ENCODE peak calls at places on chromosomes 3 and 15, in six cellular contexts. One of them, this sample, is unnamed.

GRCh38 chr3:113485161-113485609 is 29.8 kb downstream of the SPICE1 start:
- DNase-seq in choroid plexus epithelial cell: no peak
- DNase-seq in cardiac fibroblast: no peak
- DNase-seq in tibial artery: no peak
- DNase-seq in endothelial cell: no peak
- DNase-seq in cardiac muscle cell: no peak
- DNase-seq in this sample: no peak

GRCh38 chr3:100044369-100044768 is 69.9 kb downstream of the FILIP1L start:
- DNase-seq in choroid plexus epithelial cell: no peak
- DNase-seq in cardiac fibroblast: no peak
- DNase-seq in tibial artery: no peak
- DNase-seq in endothelial cell: no peak
- DNase-seq in cardiac muscle cell: no peak
- DNase-seq in this sample: no peak

GRCh38 chr15:89654311-89654761 is 931 bp downstream of the KIF7 start:
- DNase-seq in choroid plexus epithelial cell: peak
- DNase-seq in cardiac fibroblast: peak
- DNase-seq in tibial artery: peak
- DNase-seq in endothelial cell: no peak
- DNase-seq in cardiac muscle cell: no peak
- DNase-seq in this sample: no peak

GRCh38 chr15:82789491-82789890 is 16.4 kb downstream of the FSD2 start:
- DNase-seq in choroid plexus epithelial cell: no peak
- DNase-seq in cardiac fibroblast: no peak
- DNase-seq in tibial artery: no peak
- DNase-seq in endothelial cell: no peak
- DNase-seq in cardiac muscle cell: no peak
- DNase-seq in this sample: no peak

GRCh38 chr3:194407423-194407822 is 8.4 kb upstream of the GP5 start:
- DNase-seq in choroid plexus epithelial cell: peak
- DNase-seq in cardiac fibroblast: peak
- DNase-seq in tibial artery: no peak
- DNase-seq in endothelial cell: no peak
- DNase-seq in cardiac muscle cell: no peak
- DNase-seq in this sample: no peak

GRCh38 chr15:91723959-91724358 is 129.5 kb upstream of the SLCO3A1 start:
- DNase-seq in choroid plexus epithelial cell: no peak
- DNase-seq in cardiac fibroblast: no peak
- DNase-seq in tibial artery: no peak
- DNase-seq in endothelial cell: no peak
- DNase-seq in cardiac muscle cell: no peak
- DNase-seq in this sample: no peak

GRCh38 chr3:21013566-21013965 is 737.4 kb downstream of the ZNF385D start:
- DNase-seq in choroid plexus epithelial cell: no peak
- DNase-seq in cardiac fibroblast: no peak
- DNase-seq in tibial artery: no peak
- DNase-seq in endothelial cell: no peak
- DNase-seq in cardiac muscle cell: no peak
- DNase-seq in this sample: no peak

GRCh38 chr15:80202016-80202315 is 49.2 kb downstream of the FAH start:
- DNase-seq in choroid plexus epithelial cell: no peak
- DNase-seq in cardiac fibroblast: no peak
- DNase-seq in tibial artery: no peak
- DNase-seq in endothelial cell: no peak
- DNase-seq in cardiac muscle cell: no peak
- DNase-seq in this sample: no peak

GRCh38 chr15:74782596-74783071 is 754 bp downstream of the CSK start:
- DNase-seq in choroid plexus epithelial cell: no peak
- DNase-seq in cardiac fibroblast: no peak
- DNase-seq in tibial artery: no peak
- DNase-seq in endothelial cell: no peak
- DNase-seq in cardiac muscle cell: peak
- DNase-seq in this sample: no peak

GRCh38 chr3:56997675-56998074 is 62.8 kb upstream of the SPATA12 start:
- DNase-seq in choroid plexus epithelial cell: no peak
- DNase-seq in cardiac fibroblast: no peak
- DNase-seq in tibial artery: no peak
- DNase-seq in endothelial cell: no peak
- DNase-seq in cardiac muscle cell: no peak
- DNase-seq in this sample: no peak

GRCh38 chr3:141405025-141405424 is 36.7 kb downstream of the ZBTB38 start:
- DNase-seq in choroid plexus epithelial cell: peak
- DNase-seq in cardiac fibroblast: peak
- DNase-seq in tibial artery: no peak
- DNase-seq in endothelial cell: no peak
- DNase-seq in cardiac muscle cell: no peak
- DNase-seq in this sample: no peak

GRCh38 chr3:72375237-72376154 is 472.7 kb downstream of the SHQ1 start:
- DNase-seq in choroid plexus epithelial cell: no peak
- DNase-seq in cardiac fibroblast: no peak
- DNase-seq in tibial artery: no peak
- DNase-seq in endothelial cell: no peak
- DNase-seq in cardiac muscle cell: no peak
- DNase-seq in this sample: no peak

GRCh38 chr3:107627962-107628542 is 105.3 kb downstream of the BBX start:
- DNase-seq in choroid plexus epithelial cell: peak
- DNase-seq in cardiac fibroblast: peak
- DNase-seq in tibial artery: no peak
- DNase-seq in endothelial cell: no peak
- DNase-seq in cardiac muscle cell: no peak
- DNase-seq in this sample: no peak

GRCh38 chr15:74725241-74725774 is at the start of gene CYP1A1:
- DNase-seq in choroid plexus epithelial cell: peak
- DNase-seq in cardiac fibroblast: no peak
- DNase-seq in tibial artery: no peak
- DNase-seq in endothelial cell: peak
- DNase-seq in cardiac muscle cell: peak
- DNase-seq in this sample: peak

GRCh38 chr3:38577089-38578080 is 72.1 kb downstream of the SCN5A start:
- DNase-seq in choroid plexus epithelial cell: no peak
- DNase-seq in cardiac fibroblast: peak
- DNase-seq in tibial artery: peak
- DNase-seq in endothelial cell: no peak
- DNase-seq in cardiac muscle cell: no peak
- DNase-seq in this sample: no peak

DNA sequence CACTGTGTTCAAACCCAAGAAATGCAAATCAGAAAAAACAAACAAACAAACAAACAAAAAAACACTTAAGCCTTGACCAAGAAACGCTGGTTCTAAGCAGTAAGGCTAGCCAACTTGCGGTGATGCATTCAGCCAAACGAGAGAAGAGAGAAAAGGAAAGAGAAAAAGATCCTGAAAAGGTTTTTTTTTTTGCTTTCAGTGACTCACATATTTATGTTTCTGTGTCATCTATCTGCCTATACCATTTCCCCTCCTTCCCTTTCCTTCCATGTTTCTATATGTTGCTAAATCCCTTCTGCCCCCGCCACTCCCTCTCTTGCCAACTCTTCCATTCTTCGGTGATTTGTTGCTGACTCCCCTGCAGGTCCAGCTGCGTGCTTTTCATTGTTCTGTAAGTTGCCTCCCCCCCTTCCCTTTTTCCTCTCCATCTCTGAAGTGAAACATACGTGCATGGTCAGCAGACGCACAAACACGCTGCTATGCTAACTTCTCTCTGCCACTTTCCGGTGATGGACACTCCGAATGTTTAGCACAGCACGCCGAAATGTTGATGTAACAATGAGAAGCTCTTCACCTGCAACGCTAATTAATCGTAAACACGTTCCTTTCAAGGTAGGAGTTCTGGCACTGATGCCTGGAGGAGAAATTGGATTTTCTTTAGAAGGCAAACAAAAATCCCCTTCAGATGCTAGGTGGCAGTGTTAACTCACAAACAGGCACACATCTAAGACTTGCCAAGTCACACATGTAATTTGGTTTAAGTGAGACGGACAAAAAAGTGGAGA is 154.5 kb downstream of the TUSC7 start:
- DNase-seq in choroid plexus epithelial cell: peak
- DNase-seq in cardiac fibroblast: peak
- DNase-seq in tibial artery: no peak
- DNase-seq in endothelial cell: peak
- DNase-seq in cardiac muscle cell: peak
- DNase-seq in this sample: peak
- TF ChIP-seq CTCF in choroid plexus epithelial cell: peak
- TF ChIP-seq CTCF in cardiac fibroblast: peak
- TF ChIP-seq CTCF in tibial artery: peak
- TF ChIP-seq CTCF in endothelial cell: no peak
- TF ChIP-seq CTCF in cardiac muscle cell: peak
- TF ChIP-seq CTCF in this sample: peak

GRCh38 chr3:123353227-123353851 is 95.6 kb downstream of the ADCY5 start:
- DNase-seq in choroid plexus epithelial cell: no peak
- DNase-seq in cardiac fibroblast: no peak
- DNase-seq in tibial artery: peak
- DNase-seq in endothelial cell: no peak
- DNase-seq in cardiac muscle cell: no peak
- DNase-seq in this sample: no peak

GRCh38 chr3:123353852-123354238 is 95.0 kb downstream of the ADCY5 start:
- DNase-seq in choroid plexus epithelial cell: peak
- DNase-seq in cardiac fibroblast: peak
- DNase-seq in tibial artery: no peak
- DNase-seq in endothelial cell: no peak
- DNase-seq in cardiac muscle cell: no peak
- DNase-seq in this sample: no peak

GRCh38 chr3:123361019-123361418 is 87.9 kb downstream of the ADCY5 start:
- DNase-seq in choroid plexus epithelial cell: no peak
- DNase-seq in cardiac fibroblast: no peak
- DNase-seq in tibial artery: no peak
- DNase-seq in endothelial cell: no peak
- DNase-seq in cardiac muscle cell: no peak
- DNase-seq in this sample: no peak

GRCh38 chr3:123352134-123352554 is 96.7 kb downstream of the ADCY5 start:
- DNase-seq in choroid plexus epithelial cell: no peak
- DNase-seq in cardiac fibroblast: no peak
- DNase-seq in tibial artery: peak
- DNase-seq in endothelial cell: no peak
- DNase-seq in cardiac muscle cell: no peak
- DNase-seq in this sample: no peak

DNA sequence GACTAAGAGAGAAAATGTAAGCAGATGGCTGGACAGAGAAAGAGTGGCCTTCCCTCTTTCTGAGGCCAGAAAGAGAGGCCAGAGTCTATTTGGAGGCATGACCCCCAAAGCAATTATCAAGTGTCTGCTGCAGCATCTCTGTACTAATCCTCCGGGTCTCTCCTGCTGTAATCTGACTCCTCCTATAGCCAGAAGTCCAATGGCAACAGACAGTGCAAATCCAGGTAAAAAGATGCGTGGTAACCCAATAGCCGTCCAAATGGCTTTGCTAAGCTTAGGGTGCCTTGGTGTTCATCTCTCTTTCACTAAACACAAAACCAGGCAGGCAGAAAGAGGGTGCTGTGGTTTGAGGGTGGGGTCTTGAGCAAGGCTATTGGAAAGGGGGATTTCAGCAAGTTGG is 91.6 kb downstream of the ADCY5 start:
- DNase-seq in choroid plexus epithelial cell: no peak
- DNase-seq in cardiac fibroblast: no peak
- DNase-seq in tibial artery: peak
- DNase-seq in endothelial cell: no peak
- DNase-seq in cardiac muscle cell: no peak
- DNase-seq in this sample: no peak
- TF ChIP-seq CTCF in choroid plexus epithelial cell: no peak
- TF ChIP-seq CTCF in cardiac fibroblast: no peak
- TF ChIP-seq CTCF in tibial artery: no peak
- TF ChIP-seq CTCF in endothelial cell: no peak
- TF ChIP-seq CTCF in cardiac muscle cell: no peak
- TF ChIP-seq CTCF in this sample: no peak

GRCh38 chr3:130276203-130276803 is 69.2 kb upstream of the COL6A5 start:
- DNase-seq in choroid plexus epithelial cell: peak
- DNase-seq in cardiac fibroblast: peak
- DNase-seq in tibial artery: no peak
- DNase-seq in endothelial cell: no peak
- DNase-seq in cardiac muscle cell: peak
- DNase-seq in this sample: peak
- TF ChIP-seq CTCF in choroid plexus epithelial cell: peak
- TF ChIP-seq CTCF in cardiac fibroblast: peak
- TF ChIP-seq CTCF in tibial artery: peak
- TF ChIP-seq CTCF in endothelial cell: peak
- TF ChIP-seq CTCF in cardiac muscle cell: peak
- TF ChIP-seq CTCF in this sample: peak

DNA sequence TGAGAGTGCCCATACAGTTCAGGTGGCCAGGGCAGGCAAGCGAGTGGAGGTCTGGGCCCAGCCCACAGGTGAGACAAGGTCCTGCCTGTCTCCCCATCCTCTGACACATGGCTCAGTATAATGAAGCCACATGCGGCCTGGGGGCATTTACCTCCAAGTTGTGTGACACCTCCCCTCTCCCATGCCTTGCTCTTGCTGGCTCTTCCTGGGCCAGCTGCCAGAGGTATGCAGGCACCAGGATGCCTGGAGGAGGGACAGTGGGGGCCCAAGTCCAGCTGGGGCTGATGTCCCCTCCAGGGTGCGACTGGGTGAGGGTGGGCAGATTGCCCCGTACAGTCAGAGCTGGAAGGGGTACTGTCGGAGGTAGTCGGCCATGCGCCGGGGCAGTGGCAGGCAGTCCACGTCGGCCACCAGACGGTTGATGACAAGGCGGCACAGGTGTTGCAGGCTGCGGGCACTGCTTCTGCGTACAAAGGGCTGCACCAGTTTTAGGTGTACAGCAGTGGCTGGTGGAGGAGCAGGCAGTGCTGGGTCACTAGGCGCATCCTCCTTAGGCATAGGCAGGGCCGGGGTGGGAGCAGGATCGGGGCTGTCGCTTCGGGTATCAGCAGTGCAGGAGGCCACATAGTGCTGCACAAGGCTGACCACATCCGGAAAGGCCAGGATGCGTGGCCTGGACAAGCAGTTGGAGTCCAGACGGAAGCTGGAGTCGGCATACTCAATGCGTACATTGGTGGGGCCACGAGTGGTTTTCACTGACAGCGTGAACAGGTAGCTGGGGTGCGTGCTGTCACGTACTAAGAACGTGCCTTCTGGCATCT is 4.1 kb downstream of the CISH start:
- DNase-seq in choroid plexus epithelial cell: no peak
- DNase-seq in cardiac fibroblast: no peak
- DNase-seq in tibial artery: no peak
- DNase-seq in endothelial cell: no peak
- DNase-seq in cardiac muscle cell: no peak
- DNase-seq in this sample: no peak
- TF ChIP-seq CTCF in choroid plexus epithelial cell: no peak
- TF ChIP-seq CTCF in cardiac fibroblast: no peak
- TF ChIP-seq CTCF in tibial artery: no peak
- TF ChIP-seq CTCF in endothelial cell: no peak
- TF ChIP-seq CTCF in cardiac muscle cell: no peak
- TF ChIP-seq CTCF in this sample: no peak

GRCh38 chr3:50490438-50490970 is 12.9 kb downstream of the CACNA2D2 start:
- DNase-seq in choroid plexus epithelial cell: no peak
- DNase-seq in cardiac fibroblast: no peak
- DNase-seq in tibial artery: no peak
- DNase-seq in endothelial cell: no peak
- DNase-seq in cardiac muscle cell: peak
- DNase-seq in this sample: no peak

GRCh38 chr3:50484681-50485263 is 18.7 kb downstream of the CACNA2D2 start:
- DNase-seq in choroid plexus epithelial cell: no peak
- DNase-seq in cardiac fibroblast: no peak
- DNase-seq in tibial artery: no peak
- DNase-seq in endothelial cell: no peak
- DNase-seq in cardiac muscle cell: no peak
- DNase-seq in this sample: no peak

GRCh38 chr3:50486219-50486888 is 17.1 kb downstream of the CACNA2D2 start:
- DNase-seq in choroid plexus epithelial cell: peak
- DNase-seq in cardiac fibroblast: no peak
- DNase-seq in tibial artery: no peak
- DNase-seq in endothelial cell: no peak
- DNase-seq in cardiac muscle cell: no peak
- DNase-seq in this sample: no peak

GRCh38 chr3:50483374-50483773 is 20.1 kb downstream of the CACNA2D2 start:
- DNase-seq in choroid plexus epithelial cell: no peak
- DNase-seq in cardiac fibroblast: no peak
- DNase-seq in tibial artery: no peak
- DNase-seq in endothelial cell: no peak
- DNase-seq in cardiac muscle cell: no peak
- DNase-seq in this sample: no peak

GRCh38 chr3:50487181-50487580 is 16.3 kb downstream of the CACNA2D2 start:
- DNase-seq in choroid plexus epithelial cell: no peak
- DNase-seq in cardiac fibroblast: no peak
- DNase-seq in tibial artery: no peak
- DNase-seq in endothelial cell: no peak
- DNase-seq in cardiac muscle cell: no peak
- DNase-seq in this sample: no peak
- TF ChIP-seq CTCF in choroid plexus epithelial cell: no peak
- TF ChIP-seq CTCF in cardiac fibroblast: no peak
- TF ChIP-seq CTCF in tibial artery: no peak
- TF ChIP-seq CTCF in endothelial cell: no peak
- TF ChIP-seq CTCF in cardiac muscle cell: no peak
- TF ChIP-seq CTCF in this sample: no peak

This sample was measured in Calu3.